ENCODE peak calls at places on chromosomes 7 and 10, in four cellular contexts. I is AG04450, X is astrocyte, R is colonic mucosa. T is an unnamed sample.

GRCh38 chr7:26948617-26949118 is 84.3 kb upstream of the SKAP2 start:
- DNase-seq in I (no peak), X (no peak), R (no peak), T (no peak)

GRCh38 chr10:64430690-64431323 is 909.6 kb downstream of the REEP3 start:
- DNase-seq in I (no peak), X (no peak), R (peak; percentile 22), T (no peak)

GRCh38 chr10:17836917-17837316 is 27.8 kb downstream of the MRC1 start:
- DNase-seq in I (peak; percentile 2), X (peak; percentile 75), R (peak; percentile 43), T (no peak)

GRCh38 chr10:97463363-97464132 is 17.6 kb downstream of the ZDHHC16 start:
- DNase-seq in I (no peak), X (peak; percentile 30), R (peak; percentile 53), T (no peak)

GRCh38 chr10:71010730-71011129 is 122.4 kb upstream of the PCBD1 start:
- DNase-seq in I (no peak), X (no peak), R (no peak), T (no peak)

GRCh38 chr7:114345494-114345893 is 69.1 kb upstream of the FOXP2 start:
- DNase-seq in I (no peak), X (peak; percentile 75), R (no peak), T (no peak)

GRCh38 chr7:25886387-25887240 is 265.4 kb upstream of the NFE2L3 start:
- DNase-seq in I (no peak), X (no peak), R (no peak), T (no peak)

GRCh38 chr7:28240466-28240865 is 59.9 kb upstream of the JAZF1 start:
- DNase-seq in I (no peak), X (no peak), R (no peak), T (no peak)

GRCh38 chr7:157476654-157477549 is 140.1 kb downstream of the DNAJB6 start:
- DNase-seq in I (no peak), X (no peak), R (no peak), T (no peak)

GRCh38 chr7:1447551-1448244 is 11.6 kb downstream of the MICALL2 start:
- DNase-seq in I (no peak), X (no peak), R (no peak), T (no peak)

GRCh38 chr7:104976966-104977636 is 36.9 kb upstream of the KMT2E start:
- DNase-seq in I (no peak), X (no peak), R (no peak), T (no peak)

GRCh38 chr10:82847242-82847641 is 972.2 kb downstream of the NRG3 start:
- DNase-seq in I (no peak), X (no peak), R (no peak), T (no peak)

GRCh38 chr10:70747192-70747965 is 37.8 kb downstream of the TBATA start:
- DNase-seq in I (no peak), X (no peak), R (no peak), T (no peak)

GRCh38 chr7:93723424-93724124 is 149.1 kb upstream of the CALCR start:
- DNase-seq in I (no peak), X (no peak), R (no peak), T (no peak)

GRCh38 chr10:80457554-80458262 is 3.6 kb downstream of the TSPAN14 start:
- DNase-seq in I (no peak), X (no peak), R (no peak), T (no peak)

GRCh38 chr7:80999180-80999579 is 80.3 kb upstream of the SEMA3C start:
- DNase-seq in I (no peak), X (no peak), R (no peak), T (no peak)

GRCh38 chr10:125878957-125879835 is 1.9 kb downstream of the DHX32 start:
- DNase-seq in I (peak; percentile 80), X (peak; percentile 96), R (no peak), T (no peak)

GRCh38 chr10:98481418-98481945 is 34.7 kb upstream of the HPS1 start:
- DNase-seq in I (no peak), X (no peak), R (no peak), T (no peak)
- TF ChIP-seq CTCF in I (no peak), X (no peak), R (no peak), T (no peak)

GRCh38 chr10:20002657-20003056 is 186.4 kb downstream of the PLXDC2 start:
- DNase-seq in I (no peak), X (no peak), R (no peak), T (no peak)

GRCh38 chr10:19998482-19998881 is 182.2 kb downstream of the PLXDC2 start:
- DNase-seq in I (no peak), X (no peak), R (no peak), T (no peak)

GRCh38 chr10:20004087-20004523 is 187.9 kb downstream of the PLXDC2 start:
- DNase-seq in I (no peak), X (peak; percentile 72), R (no peak), T (no peak)

GRCh38 chr10:19993714-19994343 is 177.6 kb downstream of the PLXDC2 start:
- DNase-seq in I (no peak), X (peak; percentile 58), R (no peak), T (no peak)

DNA sequence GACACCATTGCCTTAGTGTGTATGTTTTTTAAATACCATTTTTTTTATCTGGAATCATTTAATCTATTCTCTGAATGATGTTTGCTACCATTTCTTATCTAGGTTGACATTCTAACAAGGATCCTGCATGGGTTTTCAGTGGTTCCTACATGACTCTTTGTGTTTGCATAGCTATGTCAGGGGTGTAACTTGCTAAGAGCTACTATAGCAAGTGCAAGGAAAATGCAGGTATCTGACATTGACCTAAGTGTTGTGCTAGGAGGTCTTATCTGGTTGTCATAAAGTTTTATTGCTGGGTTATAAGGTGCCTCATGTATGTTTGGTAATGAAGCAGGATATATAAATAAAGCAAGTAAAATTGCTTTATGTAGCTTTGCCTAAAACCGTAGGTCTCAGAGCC is 183.2 kb downstream of the PLXDC2 start:
- DNase-seq in I (no peak), X (no peak), R (no peak), T (no peak)
- H3K27ac ChIP-seq in I (no peak overlapping the region), X (no peak overlapping the region), R (peak overlapping the region; percentile 3), T (no peak overlapping the region)

DNA sequence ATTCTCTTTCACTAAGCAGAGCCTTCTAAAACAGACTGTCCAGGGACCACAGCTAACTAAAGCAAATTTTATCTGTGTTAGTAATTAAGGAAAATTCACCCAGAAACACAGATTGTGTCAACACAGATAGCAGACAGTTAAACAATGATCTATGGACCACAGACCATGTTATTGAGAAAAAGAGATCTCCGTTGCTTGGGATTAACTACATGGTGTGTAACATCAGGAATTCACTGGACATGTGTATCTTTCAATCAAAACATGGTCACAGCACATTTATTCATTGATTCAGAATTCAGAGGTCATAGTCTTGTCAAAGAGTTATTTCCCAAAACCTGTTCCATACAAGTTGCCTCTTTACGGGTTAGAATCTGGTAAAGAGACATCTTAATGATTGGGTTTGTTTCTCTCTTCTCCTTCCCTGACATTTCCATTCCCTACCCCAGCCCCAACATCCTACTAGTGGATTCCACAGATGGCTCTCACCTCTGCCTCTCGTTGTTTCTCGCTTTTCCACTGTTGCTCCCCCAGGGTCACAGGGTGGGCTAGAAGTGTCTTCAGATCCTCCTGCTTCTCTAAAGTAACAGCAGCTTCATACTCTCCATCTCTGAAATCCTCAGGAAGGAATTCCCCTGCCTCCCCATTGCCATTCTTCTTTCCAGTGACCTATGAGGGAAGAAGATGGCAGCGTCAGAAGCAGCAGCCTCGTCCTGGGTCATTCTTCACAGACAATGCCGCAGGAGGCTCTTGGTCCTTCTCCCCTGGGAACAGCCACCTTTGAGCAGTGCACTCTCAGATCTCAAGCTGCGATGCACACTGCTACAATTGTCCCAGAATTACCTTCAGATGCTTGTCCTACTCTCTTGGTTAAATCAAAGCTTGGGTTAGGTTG is 958 bp downstream of the ANKRD1 start:
- DNase-seq in I (no peak), X (no peak), R (no peak), T (no peak)
- H3K4me3 ChIP-seq in I (no peak overlapping the region), X (peak overlapping the region; percentile 58), R (no peak overlapping the region), T (no peak overlapping the region)

GRCh38 chr7:155205368-155206285 is 92.1 kb upstream of the INSIG1 start:
- DNase-seq in I (peak; percentile 87), X (peak; percentile 100), R (peak; percentile 80), T (no peak)
- TF ChIP-seq CTCF in I (no peak), X (no peak), R (no peak), T (no peak)

GRCh38 chr7:151728286-151728660 is 148.6 kb downstream of the PRKAG2 start:
- DNase-seq in I (no peak), X (no peak), R (no peak), T (no peak)

GRCh38 chr7:151725844-151726770 is 150.8 kb downstream of the PRKAG2 start:
- DNase-seq in I (no peak), X (no peak), R (no peak), T (no peak)

GRCh38 chr7:151726875-151727578 is 149.9 kb downstream of the PRKAG2 start:
- DNase-seq in I (no peak), X (no peak), R (no peak), T (no peak)

GRCh38 chr7:151728746-151729145 is 148.2 kb downstream of the PRKAG2 start:
- DNase-seq in I (no peak), X (no peak), R (no peak), T (no peak)

GRCh38 chr7:151727579-151728285 is 149.2 kb downstream of the PRKAG2 start:
- DNase-seq in I (peak; percentile 89), X (peak; percentile 94), R (peak; percentile 45), T (no peak)
- H3K27ac ChIP-seq in I (peak overlapping the region; percentile 80), X (peak overlapping the region; percentile 57), R (no peak overlapping the region), T (peak overlapping the region; percentile 59)

DNA sequence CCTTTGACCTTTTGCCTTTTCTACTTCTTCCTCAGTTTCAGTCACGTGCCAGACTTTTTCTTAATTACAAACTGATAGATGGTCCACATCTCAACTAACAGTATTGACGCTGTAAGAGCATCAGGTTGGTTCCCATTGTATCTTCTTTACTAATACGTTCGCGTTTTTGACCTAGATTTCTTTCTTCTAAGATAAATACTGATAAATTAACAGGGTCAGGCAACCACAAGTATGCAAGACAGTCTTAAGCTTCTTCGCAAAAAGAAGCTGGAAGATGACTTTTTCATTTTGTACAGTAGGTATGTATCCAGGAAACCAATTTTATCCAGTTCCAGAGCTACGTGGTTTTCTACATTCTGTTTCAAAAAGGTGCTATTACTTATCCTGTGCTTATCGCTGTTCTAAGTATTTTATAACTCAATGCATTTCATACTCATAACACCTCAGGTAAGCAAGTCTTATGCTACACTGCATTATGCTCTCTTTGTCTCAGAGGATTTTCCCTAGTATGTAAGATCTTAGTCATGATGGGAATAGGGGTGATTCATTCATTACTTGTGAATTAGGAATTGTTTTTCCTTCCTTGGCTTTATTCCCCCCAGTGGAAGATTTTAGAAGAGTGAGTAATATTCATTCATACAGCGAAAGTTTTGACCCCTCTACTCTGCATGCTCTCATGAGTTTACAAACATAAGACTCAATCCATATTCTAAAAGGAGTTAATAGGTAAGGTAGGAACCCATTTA is 955 bp downstream of the DUS4L start:
- DNase-seq in I (peak; percentile 59), X (peak; percentile 93), R (no peak), T (no peak)
- H3K4me3 ChIP-seq in I (peak overlapping the region; percentile 92), X (peak overlapping the region; percentile 87), R (peak overlapping the region; percentile 78), T (peak overlapping the region; percentile 84)

DNA sequence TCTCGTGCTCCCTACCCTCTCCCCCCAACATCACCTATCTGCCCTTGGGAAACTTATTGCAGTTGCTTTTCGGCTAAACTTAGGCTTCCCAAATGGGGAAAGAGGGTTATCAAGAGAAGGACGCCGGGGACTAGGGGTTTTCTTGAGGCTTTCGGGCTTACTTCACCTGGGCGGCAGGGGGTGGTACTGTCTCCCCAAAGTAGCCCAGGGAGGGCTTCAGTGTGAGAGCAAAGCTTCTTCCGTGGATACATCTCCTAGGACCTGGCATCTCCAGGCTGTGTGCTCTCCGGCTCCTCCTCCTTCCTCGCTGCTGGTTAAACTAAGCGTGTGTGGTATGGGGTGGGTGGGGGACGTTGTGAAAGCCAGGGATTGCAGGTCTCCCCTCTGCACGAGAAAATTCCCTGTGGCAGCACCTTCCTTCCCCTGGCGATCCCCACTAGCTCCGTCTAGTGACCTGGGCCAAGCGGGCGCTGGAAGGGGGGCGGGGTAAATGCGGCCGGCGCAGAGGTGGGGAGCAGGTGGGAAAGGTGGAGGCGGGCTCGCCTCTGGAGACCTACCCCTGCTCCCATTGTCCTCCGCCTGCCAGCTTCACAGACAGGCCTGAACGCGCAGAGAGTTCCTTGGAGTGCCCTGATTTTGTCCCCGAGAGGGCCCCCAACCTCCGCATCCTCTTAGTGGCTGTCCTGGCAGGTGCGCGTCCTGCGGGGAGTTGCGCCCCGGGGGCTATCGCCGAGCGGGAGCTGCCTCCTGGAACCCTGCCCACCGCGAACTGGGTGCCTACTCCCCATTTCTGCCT is 1.2 kb downstream of the PLXDC2 start:
- DNase-seq in I (no peak), X (no peak), R (peak; percentile 65), T (no peak)
- TF ChIP-seq CTCF in I (peak; percentile 16), X (no peak), R (no peak), T (no peak)